ENCODE peak calls at places on chromosomes 3 and 15, in seven cellular contexts. Z is K562, N is HCT116, A is HepG2, Y is H1, O is GM12878, E is SK-N-SH. F is an unnamed sample.

GRCh38 chr3:47414161-47414564 is 33.3 kb downstream of the PTPN23 start:
- DNase-seq in Z (no peak), N (no peak), A (peak; percentile 38), Y (no peak), O (no peak), E (no peak), F (no peak)

GRCh38 chr3:119322523-119323400 is 28.6 kb downstream of the ARHGAP31 start:
- DNase-seq in Z (peak; percentile 68), N (peak; percentile 48), A (peak; percentile 56), Y (peak; percentile 70), O (peak; percentile 73), E (peak; percentile 89), F (peak; percentile 79)

GRCh38 chr3:138381950-138382715 is 33.8 kb downstream of the MRAS start:
- DNase-seq in Z (no peak), N (no peak), A (peak; percentile 49), Y (no peak), O (no peak), E (no peak), F (peak; percentile 18)

GRCh38 chr15:52683585-52683984 is 4.4 kb upstream of the ATOSA start:
- DNase-seq in Z (no peak), N (no peak), A (no peak), Y (no peak), O (peak; percentile 43), E (no peak), F (no peak)

GRCh38 chr3:53702776-53703175 is 143.4 kb downstream of the CHDH start:
- DNase-seq in Z (no peak), N (no peak), A (no peak), Y (no peak), O (no peak), E (no peak), F (no peak)

GRCh38 chr3:81326245-81326644 is 435.2 kb downstream of the GBE1 start:
- DNase-seq in Z (no peak), N (no peak), A (no peak), Y (no peak), O (no peak), E (no peak), F (no peak)

GRCh38 chr3:122111974-122112373 is 56.8 kb downstream of the CD86 start:
- DNase-seq in Z (no peak), N (no peak), A (no peak), Y (no peak), O (no peak), E (no peak), F (no peak)

GRCh38 chr3:46348811-46349482 is 5.0 kb upstream of the CCR2 start:
- DNase-seq in Z (no peak), N (no peak), A (no peak), Y (no peak), O (no peak), E (no peak), F (peak; percentile 68)

GRCh38 chr15:101446527-101447167 is 42.9 kb downstream of the PCSK6 start:
- DNase-seq in Z (no peak), N (no peak), A (peak; percentile 84), Y (no peak), O (no peak), E (no peak), F (no peak)

GRCh38 chr3:73624363-73625123 is at the start of gene PDZRN3:
- DNase-seq in Z (no peak), N (no peak), A (no peak), Y (peak; percentile 34), O (no peak), E (peak; percentile 82), F (peak; percentile 78)

GRCh38 chr3:4303187-4304123 is at the start of gene SETMAR:
- DNase-seq in Z (peak; percentile 96), N (peak; percentile 63), A (peak; percentile 73), Y (peak; percentile 62), O (no peak), E (peak; percentile 92), F (peak; percentile 78)

GRCh38 chr3:23183731-23184130 is 19.4 kb upstream of the UBE2E2 start:
- DNase-seq in Z (peak; percentile 15), N (peak; percentile 54), A (peak; percentile 43), Y (no peak), O (no peak), E (peak; percentile 4), F (peak; percentile 56)

GRCh38 chr3:81274671-81275070 is 486.8 kb downstream of the GBE1 start:
- DNase-seq in Z (no peak), N (no peak), A (no peak), Y (no peak), O (no peak), E (no peak), F (no peak)

GRCh38 chr3:43505351-43505750 is 116.5 kb downstream of the ANO10 start:
- DNase-seq in Z (no peak), N (no peak), A (no peak), Y (no peak), O (no peak), E (no peak), F (no peak)

GRCh38 chr3:27657871-27658270 is 64.3 kb downstream of the EOMES start:
- DNase-seq in Z (no peak), N (no peak), A (no peak), Y (no peak), O (no peak), E (no peak), F (no peak)

GRCh38 chr3:127456471-127457093 is 134.0 kb downstream of the TPRA1 start:
- DNase-seq in Z (no peak), N (no peak), A (no peak), Y (no peak), O (no peak), E (no peak), F (no peak)

GRCh38 chr15:62248277-62248974 is 83.3 kb upstream of the C2CD4B start:
- DNase-seq in Z (no peak), N (no peak), A (no peak), Y (no peak), O (no peak), E (no peak), F (no peak)

GRCh38 chr3:131231710-131232348 is 149.7 kb upstream of the NUDT16 start:
- DNase-seq in Z (no peak), N (no peak), A (peak; percentile 2), Y (no peak), O (no peak), E (peak; percentile 9), F (no peak)

GRCh38 chr15:80893777-80894176 is 95.8 kb downstream of the MESD start:
- DNase-seq in Z (no peak), N (no peak), A (no peak), Y (no peak), O (no peak), E (no peak), F (no peak)

GRCh38 chr3:193959861-193960260 is 176.1 kb upstream of the HES1 start:
- DNase-seq in Z (no peak), N (no peak), A (no peak), Y (no peak), O (no peak), E (no peak), F (no peak)

GRCh38 chr3:89113887-89114840 is 6.7 kb downstream of the EPHA3 start:
- DNase-seq in Z (no peak), N (no peak), A (peak; percentile 20), Y (peak; percentile 81), O (no peak), E (peak; percentile 37), F (peak; percentile 76)

GRCh38 chr3:14262212-14262611 is 83.6 kb downstream of the LSM3 start:
- DNase-seq in Z (no peak), N (no peak), A (no peak), Y (no peak), O (no peak), E (no peak), F (no peak)

GRCh38 chr15:27623149-27623548 is 476.0 kb downstream of the OCA2 start:
- DNase-seq in Z (no peak), N (no peak), A (no peak), Y (no peak), O (no peak), E (no peak), F (no peak)

GRCh38 chr3:124745092-124745491 is 14.8 kb downstream of the UMPS start:
- DNase-seq in Z (no peak), N (no peak), A (no peak), Y (no peak), O (no peak), E (no peak), F (no peak)

GRCh38 chr3:173737167-173737808 is 339.7 kb downstream of the NLGN1 start:
- DNase-seq in Z (no peak), N (no peak), A (no peak), Y (no peak), O (no peak), E (no peak), F (no peak)

GRCh38 chr15:43966646-43967045 is 139.8 kb downstream of the WDR76 start:
- DNase-seq in Z (no peak), N (no peak), A (no peak), Y (no peak), O (no peak), E (no peak), F (no peak)

GRCh38 chr15:88497109-88497761 is 29.7 kb downstream of the MRPS11 start:
- DNase-seq in Z (no peak), N (no peak), A (no peak), Y (no peak), O (no peak), E (no peak), F (no peak)

GRCh38 chr15:84638103-84638502 is 16.0 kb downstream of the WDR73 start:
- DNase-seq in Z (peak; percentile 41), N (no peak), A (peak; percentile 58), Y (no peak), O (no peak), E (no peak), F (no peak)
- TF ChIP-seq JUND in Z (no peak), N (no peak), A (no peak), Y (no peak), O (no peak), E (no peak), F (no peak)

GRCh38 chr3:50003216-50003615 is 63.3 kb downstream of the RBM6 start:
- DNase-seq in Z (no peak), N (no peak), A (no peak), Y (no peak), O (no peak), E (no peak), F (no peak)
- TF ChIP-seq JUND in Z (no peak), N (no peak), A (no peak), Y (no peak), O (no peak), E (no peak), F (no peak)

GRCh38 chr3:16173696-16174355 is 654 bp upstream of the GALNT15 start:
- DNase-seq in Z (no peak), N (no peak), A (no peak), Y (no peak), O (no peak), E (no peak), F (no peak)
- TF ChIP-seq JUND in Z (no peak), N (no peak), A (no peak), Y (no peak), O (no peak), E (no peak), F (no peak)

GRCh38 chr3:161096771-161097367 is 8.3 kb downstream of the B3GALNT1 start:
- DNase-seq in Z (no peak), N (no peak), A (peak; percentile 38), Y (peak; percentile 10), O (no peak), E (peak; percentile 23), F (peak; percentile 72)

GRCh38 chr3:161101609-161102008 is 3.5 kb downstream of the B3GALNT1 start:
- DNase-seq in Z (no peak), N (no peak), A (no peak), Y (no peak), O (no peak), E (no peak), F (no peak)

GRCh38 chr3:161104561-161105551 is at the start of gene B3GALNT1:
- DNase-seq in Z (peak; percentile 11), N (no peak), A (no peak), Y (peak; percentile 23), O (no peak), E (peak; percentile 81), F (peak; percentile 79)

GRCh38 chr3:161100994-161101393 is 4.2 kb downstream of the B3GALNT1 start:
- DNase-seq in Z (no peak), N (no peak), A (no peak), Y (no peak), O (no peak), E (no peak), F (peak; percentile 13)
- TF ChIP-seq JUND in Z (no peak), N (no peak), A (no peak), Y (no peak), O (no peak), E (no peak), F (no peak)

F was measured in T47D.